ENCODE peak calls at places on chromosomes 1 and 21, in seven cellular contexts. J is spleen, K is suprapubic skin, A is esophagus muscularis mucosa, N is thyroid gland, X is heart left ventricle, R is transverse colon. F is an unnamed sample.

GRCh38 chr1:85262985-85263384 is 3.5 kb upstream of the C1orf52 start:
- DNase-seq in N (no peak), R (no peak), J (no peak), K (no peak), A (no peak), X (no peak), F (no peak)

GRCh38 chr1:54981466-54981865 is 1.0 kb downstream of the TMEM61 start:
- DNase-seq in J (no peak), K (peak), R (no peak), A (no peak), N (no peak), X (no peak), F (no peak)

GRCh38 chr21:37450385-37451044 is 83.9 kb downstream of the DYRK1A start:
- DNase-seq in K (no peak), R (no peak), N (no peak), A (no peak), X (no peak), J (no peak), F (no peak)

GRCh38 chr1:78143673-78144072 is 97.9 kb downstream of the GIPC2 start:
- DNase-seq in N (no peak), X (no peak), R (no peak), K (no peak), A (no peak), J (no peak), F (no peak)

GRCh38 chr21:31426235-31426797 is 82.3 kb upstream of the TIAM1 start:
- DNase-seq in J (no peak), X (no peak), N (no peak), A (no peak), K (no peak), R (no peak), F (no peak)

GRCh38 chr1:109626682-109627408 is 7.2 kb downstream of the AMPD2 start:
- DNase-seq in R (no peak), X (no peak), K (no peak), N (no peak), J (no peak), A (peak), F (no peak)

GRCh38 chr1:95406279-95406678 is 172.3 kb downstream of the RWDD3 start:
- DNase-seq in J (no peak), R (no peak), A (no peak), K (no peak), X (no peak), N (no peak), F (no peak)

GRCh38 chr1:13817906-13818305 is 117.9 kb downstream of the PRDM2 start:
- DNase-seq in X (no peak), R (no peak), N (no peak), J (no peak), K (peak), A (no peak), F (no peak)

GRCh38 chr1:108612496-108612895 is 48.4 kb downstream of the HENMT1 start:
- DNase-seq in X (no peak), N (no peak), K (no peak), J (no peak), A (no peak), R (no peak), F (no peak)

GRCh38 chr21:35189077-35189863 is 140.2 kb upstream of the RUNX1 start:
- DNase-seq in X (no peak), N (no peak), K (no peak), J (no peak), R (no peak), A (no peak), F (no peak)

DNA sequence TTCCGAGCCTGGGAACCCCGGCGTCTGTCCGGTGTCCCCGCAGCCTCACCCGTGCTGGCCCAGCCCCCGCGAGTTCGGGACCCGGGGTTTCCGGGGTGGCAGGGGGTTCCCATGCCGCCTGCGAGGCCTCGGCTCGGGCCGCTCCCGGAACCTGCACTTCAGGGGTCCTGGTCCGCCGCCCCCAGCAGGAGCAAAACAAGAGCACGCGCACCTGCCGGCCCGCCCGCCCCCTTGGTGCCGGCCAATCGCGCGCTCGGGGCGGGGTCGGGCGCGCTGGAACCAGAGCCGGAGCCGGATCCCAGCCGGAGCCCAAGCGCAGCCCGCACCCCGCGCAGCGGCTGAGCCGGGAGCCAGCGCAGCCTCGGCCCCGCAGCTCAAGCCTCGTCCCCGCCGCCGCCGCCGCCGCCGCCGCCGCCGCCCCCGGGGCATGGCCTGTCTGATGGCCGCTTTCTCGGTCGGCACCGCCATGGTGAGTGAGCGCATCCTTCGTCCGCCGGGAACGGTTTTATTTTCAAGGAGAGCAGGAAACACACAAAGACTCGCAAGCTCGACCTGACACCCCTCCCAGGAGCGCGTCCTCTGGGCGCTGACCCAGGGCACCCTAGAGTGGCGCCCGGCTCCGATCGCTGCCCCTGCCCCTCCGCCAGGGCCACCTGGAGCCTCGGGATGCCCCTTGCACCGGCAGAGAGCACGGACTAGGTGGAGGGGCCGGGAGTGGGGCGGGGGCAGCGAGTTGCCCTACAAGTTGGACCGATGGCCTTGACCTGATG is at the start of gene ABCG1:
- DNase-seq in R (peak), N (peak), X (no peak), J (peak), K (peak), A (no peak), F (peak)
- TF ChIP-seq POLR2A in R (peak), N (peak), X (no peak), J (peak), K (peak), A (no peak), F (no peak)

GRCh38 chr1:25503551-25504426 is 39.6 kb upstream of the LDLRAP1 start:
- DNase-seq in K (no peak), R (peak), A (no peak), X (no peak), J (peak), N (peak), F (peak)
- TF ChIP-seq CTCF in K (no peak), R (peak), A (peak), X (peak), J (peak), N (peak), F (no peak)

DNA sequence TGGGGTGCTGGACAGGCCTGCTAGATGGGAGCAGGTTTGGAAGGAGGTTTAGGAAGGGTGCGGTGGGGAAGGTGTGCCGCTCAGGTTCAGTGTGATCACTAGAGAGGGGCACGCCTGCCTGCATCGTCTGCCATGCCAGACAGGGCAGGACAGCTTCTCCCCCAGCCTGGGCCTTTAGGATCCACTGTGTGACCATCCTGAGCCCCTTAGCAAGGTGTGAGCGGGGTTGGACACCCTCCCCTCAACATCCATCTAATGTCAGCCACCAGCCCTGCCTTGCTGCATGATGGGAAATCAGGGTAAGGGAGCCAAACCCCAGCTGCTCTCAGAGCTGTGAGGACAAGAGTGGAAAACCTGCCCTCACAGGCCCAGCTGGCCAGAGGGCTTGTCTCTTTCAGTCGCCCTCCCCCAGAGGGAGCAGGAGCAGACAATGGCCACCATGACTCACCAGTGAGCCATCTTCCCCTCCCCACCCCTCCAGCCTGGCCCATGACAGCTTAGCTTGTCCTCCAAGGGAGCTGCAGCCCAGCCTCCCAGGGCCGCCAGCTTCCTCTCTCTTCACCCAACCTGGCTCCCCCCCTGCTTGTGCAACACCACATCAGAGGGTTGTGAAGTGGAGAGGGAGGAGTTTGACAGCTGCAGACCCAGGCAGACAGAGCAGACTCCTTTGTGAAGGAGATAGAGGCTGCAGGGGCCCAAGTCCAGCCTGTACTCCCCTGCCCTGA is 37.0 kb downstream of the NUAK2 start:
- DNase-seq in K (peak), R (peak), J (peak), X (peak), A (peak), N (peak), F (peak)
- H3K4me3 ChIP-seq in K (no peak), R (no peak), J (no peak), X (no peak), A (no peak), N (no peak), F (no peak)

DNA sequence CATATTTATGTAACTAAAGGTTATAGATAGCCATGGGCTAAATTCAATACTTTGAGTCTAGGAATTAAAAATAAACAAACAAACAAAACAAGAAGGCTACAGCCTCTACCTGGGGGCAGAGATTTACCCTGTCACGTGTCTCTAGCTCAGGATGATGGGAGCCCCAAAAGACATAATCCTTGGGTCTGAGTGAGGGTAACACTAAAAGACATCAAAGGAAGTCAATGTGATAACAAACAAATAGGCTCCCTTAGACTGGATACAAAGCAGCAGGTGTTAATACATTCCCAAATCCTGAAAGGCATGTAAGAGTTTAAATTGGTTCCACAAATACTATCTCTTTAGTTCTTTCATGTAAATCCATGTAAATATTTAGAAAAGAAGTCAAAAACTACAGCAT is 10.7 kb downstream of the MYSM1 start:
- DNase-seq in J (no peak), A (no peak), R (no peak), K (no peak), X (no peak), N (no peak), F (no peak)
- TF ChIP-seq POLR2A in J (no peak), A (no peak), R (no peak), K (no peak), X (no peak), N (no peak), F (no peak)

GRCh38 chr1:235843458-235843857 is 23.2 kb downstream of the LYST start:
- DNase-seq in X (no peak), J (no peak), A (no peak), R (no peak), K (no peak), N (no peak), F (no peak)
- TF ChIP-seq CTCF in X (peak), J (peak), A (peak), R (peak), K (no peak), N (no peak), F (peak)

GRCh38 chr1:88892146-88892877 is 945 bp upstream of the GTF2B start:
- DNase-seq in R (no peak), A (no peak), X (no peak), J (no peak), N (no peak), K (no peak), F (peak)
- H3K4me3 ChIP-seq in R (peak), A (peak), X (peak), J (peak), N (peak), K (peak), F (peak)

GRCh38 chr1:9900142-9901043 is 9.7 kb downstream of the CTNNBIP1 start:
- DNase-seq in N (peak), R (peak), A (no peak), X (peak), J (peak), K (no peak), F (peak)
- TF ChIP-seq POLR2A in N (peak), R (peak), A (no peak), X (no peak), J (no peak), K (no peak), F (no peak)

DNA sequence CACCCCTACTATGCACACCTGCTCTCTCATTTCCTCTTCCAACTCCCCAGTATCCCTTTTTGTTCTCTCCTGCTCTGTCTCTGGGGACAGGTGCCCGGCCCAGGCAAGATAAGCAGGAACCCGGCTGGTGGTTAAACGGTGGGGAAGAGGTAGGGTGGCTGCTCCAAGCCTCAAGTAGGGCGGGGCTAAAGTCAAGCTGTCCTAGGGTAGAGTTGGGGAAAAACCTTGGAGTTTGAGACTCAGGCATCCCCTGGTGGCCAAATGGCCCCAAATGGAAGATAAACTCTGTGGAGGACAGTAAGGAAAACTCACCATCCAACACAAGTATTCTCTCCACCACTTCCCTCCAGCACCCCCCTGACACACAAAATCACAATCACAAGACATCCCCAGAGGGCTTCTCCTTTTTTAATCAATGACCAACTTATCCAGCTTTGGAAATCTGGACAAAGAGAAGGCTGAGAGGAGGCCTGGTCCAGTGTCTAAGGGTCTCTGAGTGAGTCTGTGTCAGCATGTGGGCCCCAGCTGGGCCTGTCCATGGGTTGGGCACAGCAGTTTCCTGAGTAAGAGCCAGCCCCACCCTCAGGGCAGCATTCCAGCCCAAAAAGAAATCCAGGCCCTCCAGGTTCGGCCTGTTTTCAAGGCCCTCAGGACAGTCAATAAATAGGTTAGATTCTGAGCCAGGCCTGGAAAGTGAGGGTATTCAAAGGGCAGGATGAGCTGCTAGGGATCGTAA is 9.8 kb downstream of the POMGNT1 start:
- DNase-seq in K (no peak), R (peak), N (peak), X (no peak), J (no peak), A (no peak), F (no peak)
- TF ChIP-seq CTCF in K (no peak), R (no peak), N (no peak), X (no peak), J (no peak), A (no peak), F (no peak)